ENCODE peak calls at places on chromosomes 13 and 19, in seven cellular contexts. One of them, this sample, is unnamed.

GRCh38 chr13:94710081-94710809 is 2.1 kb downstream of the SOX21 start:
- DNase-seq in neural crest cell: no peak
- DNase-seq in epithelial cell of proximal tubule: no peak
- DNase-seq in thoracic aorta: no peak
- DNase-seq in AG09309: no peak
- DNase-seq in GM12865: no peak
- DNase-seq in natural killer cell: no peak
- DNase-seq in this sample: no peak

GRCh38 chr13:87527036-87527435 is 144.1 kb upstream of the SLITRK5 start:
- DNase-seq in natural killer cell: no peak
- DNase-seq in GM12865: no peak
- DNase-seq in thoracic aorta: no peak
- DNase-seq in epithelial cell of proximal tubule: no peak
- DNase-seq in AG09309: no peak
- DNase-seq in neural crest cell: no peak
- DNase-seq in this sample: no peak

GRCh38 chr19:19106061-19106551 is 32.2 kb downstream of the TMEM161A start:
- DNase-seq in GM12865: no peak
- DNase-seq in neural crest cell: peak
- DNase-seq in thoracic aorta: no peak
- DNase-seq in AG09309: no peak
- DNase-seq in natural killer cell: no peak
- DNase-seq in epithelial cell of proximal tubule: no peak
- DNase-seq in this sample: no peak

GRCh38 chr13:90105881-90106496 is 1241.5 kb upstream of the MIR17HG start:
- DNase-seq in epithelial cell of proximal tubule: no peak
- DNase-seq in GM12865: no peak
- DNase-seq in AG09309: no peak
- DNase-seq in natural killer cell: no peak
- DNase-seq in thoracic aorta: no peak
- DNase-seq in neural crest cell: no peak
- DNase-seq in this sample: no peak

GRCh38 chr13:60591348-60591747 is 194.3 kb downstream of the TDRD3 start:
- DNase-seq in thoracic aorta: no peak
- DNase-seq in natural killer cell: no peak
- DNase-seq in neural crest cell: no peak
- DNase-seq in epithelial cell of proximal tubule: no peak
- DNase-seq in GM12865: peak
- DNase-seq in AG09309: peak
- DNase-seq in this sample: no peak

GRCh38 chr13:45623516-45624090 is 8.1 kb upstream of the ERICH6B start:
- DNase-seq in neural crest cell: no peak
- DNase-seq in thoracic aorta: no peak
- DNase-seq in AG09309: no peak
- DNase-seq in GM12865: peak
- DNase-seq in epithelial cell of proximal tubule: no peak
- DNase-seq in natural killer cell: no peak
- DNase-seq in this sample: no peak

GRCh38 chr13:42656136-42656535 is 82.2 kb downstream of the TNFSF11 start:
- DNase-seq in epithelial cell of proximal tubule: no peak
- DNase-seq in AG09309: no peak
- DNase-seq in neural crest cell: no peak
- DNase-seq in natural killer cell: no peak
- DNase-seq in thoracic aorta: no peak
- DNase-seq in GM12865: peak
- DNase-seq in this sample: no peak

GRCh38 chr19:7658219-7658686 is 10.6 kb upstream of the RETN start:
- DNase-seq in natural killer cell: no peak
- DNase-seq in AG09309: no peak
- DNase-seq in epithelial cell of proximal tubule: no peak
- DNase-seq in thoracic aorta: no peak
- DNase-seq in neural crest cell: no peak
- DNase-seq in GM12865: peak
- DNase-seq in this sample: no peak

GRCh38 chr13:100491164-100491847 is 97.3 kb downstream of the GGACT start:
- DNase-seq in epithelial cell of proximal tubule: no peak
- DNase-seq in GM12865: no peak
- DNase-seq in AG09309: peak
- DNase-seq in thoracic aorta: no peak
- DNase-seq in natural killer cell: no peak
- DNase-seq in neural crest cell: no peak
- DNase-seq in this sample: no peak

GRCh38 chr19:42291437-42291815 is 10.5 kb upstream of the PRR19 start:
- DNase-seq in thoracic aorta: no peak
- DNase-seq in natural killer cell: no peak
- DNase-seq in AG09309: no peak
- DNase-seq in neural crest cell: no peak
- DNase-seq in epithelial cell of proximal tubule: no peak
- DNase-seq in GM12865: no peak
- DNase-seq in this sample: no peak

GRCh38 chr13:42577538-42577937 is 3.6 kb downstream of the TNFSF11 start:
- DNase-seq in thoracic aorta: no peak
- DNase-seq in neural crest cell: no peak
- DNase-seq in GM12865: no peak
- DNase-seq in AG09309: no peak
- DNase-seq in natural killer cell: no peak
- DNase-seq in epithelial cell of proximal tubule: no peak
- DNase-seq in this sample: no peak

GRCh38 chr19:51567583-51567982 is 3.5 kb upstream of the ZNF175 start:
- DNase-seq in neural crest cell: no peak
- DNase-seq in epithelial cell of proximal tubule: no peak
- DNase-seq in GM12865: no peak
- DNase-seq in AG09309: no peak
- DNase-seq in natural killer cell: no peak
- DNase-seq in thoracic aorta: no peak
- DNase-seq in this sample: no peak

GRCh38 chr13:26991508-26992181 is 180.0 kb downstream of the USP12 start:
- DNase-seq in neural crest cell: no peak
- DNase-seq in thoracic aorta: no peak
- DNase-seq in epithelial cell of proximal tubule: no peak
- DNase-seq in GM12865: no peak
- DNase-seq in natural killer cell: no peak
- DNase-seq in AG09309: no peak
- DNase-seq in this sample: no peak

GRCh38 chr19:8531470-8531869 is 17.5 kb upstream of the ZNF414 start:
- DNase-seq in epithelial cell of proximal tubule: no peak
- DNase-seq in neural crest cell: no peak
- DNase-seq in natural killer cell: no peak
- DNase-seq in GM12865: no peak
- DNase-seq in thoracic aorta: no peak
- DNase-seq in AG09309: no peak
- DNase-seq in this sample: no peak

GRCh38 chr13:31044658-31045620 is 112.5 kb downstream of the TEX26 start:
- DNase-seq in AG09309: no peak
- DNase-seq in epithelial cell of proximal tubule: no peak
- DNase-seq in thoracic aorta: no peak
- DNase-seq in GM12865: peak
- DNase-seq in neural crest cell: no peak
- DNase-seq in natural killer cell: no peak
- DNase-seq in this sample: no peak

GRCh38 chr19:42494321-42494720 is 34.0 kb downstream of the CEACAM1 start:
- DNase-seq in epithelial cell of proximal tubule: no peak
- DNase-seq in GM12865: peak
- DNase-seq in neural crest cell: no peak
- DNase-seq in natural killer cell: no peak
- DNase-seq in AG09309: no peak
- DNase-seq in thoracic aorta: no peak
- DNase-seq in this sample: no peak

GRCh38 chr19:33878912-33879810 is 82.5 kb downstream of the KCTD15 start:
- DNase-seq in GM12865: peak
- DNase-seq in epithelial cell of proximal tubule: no peak
- DNase-seq in neural crest cell: no peak
- DNase-seq in natural killer cell: no peak
- DNase-seq in AG09309: no peak
- DNase-seq in thoracic aorta: no peak
- DNase-seq in this sample: no peak

GRCh38 chr13:91369432-91369831 is 21.9 kb downstream of the MIR17HG start:
- DNase-seq in GM12865: no peak
- DNase-seq in neural crest cell: no peak
- DNase-seq in natural killer cell: no peak
- DNase-seq in epithelial cell of proximal tubule: no peak
- DNase-seq in thoracic aorta: no peak
- DNase-seq in AG09309: no peak
- DNase-seq in this sample: no peak

GRCh38 chr19:42286349-42287016 is 15.4 kb upstream of the PRR19 start:
- DNase-seq in natural killer cell: no peak
- DNase-seq in neural crest cell: no peak
- DNase-seq in GM12865: no peak
- DNase-seq in AG09309: no peak
- DNase-seq in thoracic aorta: no peak
- DNase-seq in epithelial cell of proximal tubule: no peak
- DNase-seq in this sample: no peak

GRCh38 chr19:46975918-46976782 is 43.5 kb upstream of the NPAS1 start:
- DNase-seq in GM12865: no peak
- DNase-seq in neural crest cell: no peak
- DNase-seq in epithelial cell of proximal tubule: peak
- DNase-seq in thoracic aorta: peak
- DNase-seq in AG09309: peak
- DNase-seq in natural killer cell: no peak
- DNase-seq in this sample: peak

GRCh38 chr19:1904385-1905070 is 671 bp upstream of the ADAT3 start:
- DNase-seq in GM12865: peak
- DNase-seq in epithelial cell of proximal tubule: no peak
- DNase-seq in thoracic aorta: no peak
- DNase-seq in neural crest cell: no peak
- DNase-seq in AG09309: no peak
- DNase-seq in natural killer cell: no peak
- DNase-seq in this sample: peak

GRCh38 chr19:31185261-31185660 is 164.0 kb downstream of the TSHZ3 start:
- DNase-seq in GM12865: no peak
- DNase-seq in thoracic aorta: no peak
- DNase-seq in neural crest cell: no peak
- DNase-seq in AG09309: no peak
- DNase-seq in epithelial cell of proximal tubule: no peak
- DNase-seq in natural killer cell: no peak
- DNase-seq in this sample: no peak
- TF ChIP-seq CTCF in GM12865: no peak
- TF ChIP-seq CTCF in thoracic aorta: no peak
- TF ChIP-seq CTCF in neural crest cell: no peak
- TF ChIP-seq CTCF in AG09309: no peak
- TF ChIP-seq CTCF in epithelial cell of proximal tubule: peak
- TF ChIP-seq CTCF in natural killer cell: no peak
- TF ChIP-seq CTCF in this sample: no peak

DNA sequence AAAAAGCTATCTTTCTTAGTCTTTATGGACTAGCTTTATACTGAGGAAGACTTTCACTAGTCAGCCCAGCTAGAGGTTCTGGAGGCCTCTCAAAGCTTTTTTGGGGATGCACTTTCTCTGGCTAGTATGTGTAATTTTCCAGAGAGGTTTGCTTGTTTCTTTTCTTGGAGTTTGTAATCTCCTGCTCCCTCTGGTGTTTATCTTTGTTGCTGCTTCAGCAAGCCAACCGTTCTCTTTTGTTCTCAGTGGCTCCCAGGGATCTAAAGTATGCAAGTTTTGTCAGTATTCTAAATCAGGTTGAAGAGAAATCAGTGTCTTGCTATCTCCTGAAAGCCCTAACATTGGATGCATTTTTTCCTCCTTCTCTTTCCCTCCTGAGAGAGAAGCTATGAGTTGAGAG is 121.1 kb upstream of the MYO16 start:
- DNase-seq in AG09309: no peak
- DNase-seq in GM12865: no peak
- DNase-seq in natural killer cell: no peak
- DNase-seq in neural crest cell: no peak
- DNase-seq in epithelial cell of proximal tubule: no peak
- DNase-seq in thoracic aorta: no peak
- DNase-seq in this sample: no peak
- TF ChIP-seq CTCF in AG09309: no peak
- TF ChIP-seq CTCF in GM12865: peak
- TF ChIP-seq CTCF in natural killer cell: no peak
- TF ChIP-seq CTCF in neural crest cell: peak
- TF ChIP-seq CTCF in epithelial cell of proximal tubule: peak
- TF ChIP-seq CTCF in thoracic aorta: no peak
- TF ChIP-seq CTCF in this sample: peak

GRCh38 chr13:23375007-23375971 is 58.2 kb downstream of the SACS start:
- DNase-seq in epithelial cell of proximal tubule: no peak
- DNase-seq in neural crest cell: peak
- DNase-seq in thoracic aorta: peak
- DNase-seq in natural killer cell: peak
- DNase-seq in GM12865: peak
- DNase-seq in AG09309: peak
- DNase-seq in this sample: peak
- TF ChIP-seq CTCF in epithelial cell of proximal tubule: no peak
- TF ChIP-seq CTCF in neural crest cell: peak
- TF ChIP-seq CTCF in thoracic aorta: peak
- TF ChIP-seq CTCF in natural killer cell: no peak
- TF ChIP-seq CTCF in GM12865: peak
- TF ChIP-seq CTCF in AG09309: no peak
- TF ChIP-seq CTCF in this sample: no peak

DNA sequence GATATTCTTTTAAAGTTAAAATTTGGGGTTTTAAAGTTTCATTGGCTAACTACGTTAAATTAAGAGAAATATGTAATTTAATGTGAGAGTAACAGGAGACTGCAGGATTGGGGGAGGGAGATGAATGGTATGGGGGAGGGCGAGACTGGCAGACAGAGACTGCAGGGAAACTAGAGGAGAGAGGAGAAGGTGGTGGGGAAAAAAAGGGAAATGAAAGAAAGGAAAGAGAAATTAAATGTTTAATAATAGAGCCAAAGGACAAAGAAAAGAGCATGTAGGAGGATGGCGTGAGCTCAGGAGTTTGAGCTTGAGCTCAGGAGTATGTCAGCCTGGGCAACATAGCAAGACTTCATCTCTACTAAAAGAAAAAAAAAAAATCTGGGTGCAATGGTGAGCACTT is 115.9 kb downstream of the RFC3 start:
- DNase-seq in GM12865: no peak
- DNase-seq in epithelial cell of proximal tubule: no peak
- DNase-seq in neural crest cell: no peak
- DNase-seq in AG09309: no peak
- DNase-seq in thoracic aorta: no peak
- DNase-seq in natural killer cell: no peak
- DNase-seq in this sample: no peak
- TF ChIP-seq CTCF in GM12865: no peak
- TF ChIP-seq CTCF in epithelial cell of proximal tubule: no peak
- TF ChIP-seq CTCF in neural crest cell: no peak
- TF ChIP-seq CTCF in AG09309: no peak
- TF ChIP-seq CTCF in thoracic aorta: no peak
- TF ChIP-seq CTCF in natural killer cell: no peak
- TF ChIP-seq CTCF in this sample: no peak

GRCh38 chr13:98541701-98542203 is 35.2 kb downstream of the STK24 start:
- DNase-seq in neural crest cell: no peak
- DNase-seq in epithelial cell of proximal tubule: no peak
- DNase-seq in thoracic aorta: no peak
- DNase-seq in AG09309: no peak
- DNase-seq in natural killer cell: no peak
- DNase-seq in GM12865: no peak
- DNase-seq in this sample: no peak
- TF ChIP-seq CTCF in neural crest cell: no peak
- TF ChIP-seq CTCF in epithelial cell of proximal tubule: peak
- TF ChIP-seq CTCF in thoracic aorta: no peak
- TF ChIP-seq CTCF in AG09309: no peak
- TF ChIP-seq CTCF in natural killer cell: no peak
- TF ChIP-seq CTCF in GM12865: no peak
- TF ChIP-seq CTCF in this sample: peak